ENCODE peak calls at places on chromosome 4, in six cellular contexts. M is heart left ventricle, E is colonic mucosa, N is IMR-90, D is mucosa of descending colon, B is endodermal cell. T is an unnamed sample.

GRCh38 chr4:126799971-126800722 is 832.6 kb upstream of the INTU start:
- DNase-seq in M (no peak), E (no peak), N (peak; percentile 70), D (no peak), B (no peak), T (no peak)

GRCh38 chr4:7226993-7227392 is 34.7 kb downstream of the SORCS2 start:
- DNase-seq in M (no peak), E (no peak), N (no peak), D (no peak), B (no peak), T (no peak)

GRCh38 chr4:156805696-156806095 is 165.9 kb downstream of the PDGFC start:
- DNase-seq in M (no peak), E (no peak), N (no peak), D (no peak), B (no peak), T (no peak)

GRCh38 chr4:14169460-14169859 is 541.9 kb upstream of the BOD1L1 start:
- DNase-seq in M (no peak), E (no peak), N (peak; percentile 65), D (no peak), B (no peak), T (no peak)

GRCh38 chr4:3291411-3291968 is 1.3 kb upstream of the RGS12 start:
- DNase-seq in M (no peak), E (peak; percentile 73), N (no peak), D (peak; percentile 63), B (no peak), T (no peak)

GRCh38 chr4:189299706-189300105 is 641.0 kb upstream of the FRG1 start:
- DNase-seq in M (no peak), E (no peak), N (no peak), D (no peak), B (no peak), T (no peak)

GRCh38 chr4:22514431-22514830 is 1.4 kb downstream of the ADGRA3 start:
- DNase-seq in M (no peak), E (no peak), N (peak; percentile 43), D (no peak), B (no peak), T (no peak)

GRCh38 chr4:48340276-48340904 is 939 bp upstream of the SLAIN2 start:
- DNase-seq in M (no peak), E (peak; percentile 56), N (peak; percentile 83), D (peak; percentile 58), B (peak; percentile 51), T (no peak)

GRCh38 chr4:77605210-77605902 is at the start of gene CXCL13:
- DNase-seq in M (no peak), E (no peak), N (no peak), D (no peak), B (no peak), T (no peak)

GRCh38 chr4:121736735-121737351 is 28.1 kb downstream of the SMIM43 start:
- DNase-seq in M (peak; percentile 18), E (peak; percentile 25), N (peak; percentile 70), D (peak; percentile 73), B (peak; percentile 67), T (peak; percentile 24)

GRCh38 chr4:176927664-176928063 is 134.9 kb upstream of the VEGFC start:
- DNase-seq in M (no peak), E (no peak), N (peak; percentile 94), D (no peak), B (no peak), T (no peak)

GRCh38 chr4:25938251-25939186 is 24.5 kb downstream of the SMIM20 start:
- DNase-seq in M (peak; percentile 65), E (no peak), N (peak; percentile 77), D (no peak), B (no peak), T (no peak)

GRCh38 chr4:110853242-110853641 is 230.4 kb upstream of the PITX2 start:
- DNase-seq in M (no peak), E (no peak), N (no peak), D (no peak), B (no peak), T (no peak)

GRCh38 chr4:104868533-104868932 is 278.1 kb upstream of the TET2 start:
- DNase-seq in M (no peak), E (no peak), N (no peak), D (no peak), B (no peak), T (no peak)

GRCh38 chr4:7964890-7965662 is 25.4 kb upstream of the AFAP1 start:
- DNase-seq in M (peak; percentile 48), E (no peak), N (peak; percentile 71), D (no peak), B (peak; percentile 68), T (no peak)

GRCh38 chr4:33924801-33925200 is 2319.5 kb downstream of the ARAP2 start:
- DNase-seq in M (no peak), E (no peak), N (no peak), D (no peak), B (no peak), T (no peak)

GRCh38 chr4:129092636-129093172 is 635 bp downstream of the SCLT1 start:
- DNase-seq in M (no peak), E (no peak), N (peak; percentile 28), D (no peak), B (no peak), T (no peak)

GRCh38 chr4:54446556-54446955 is 211.2 kb upstream of the KIT start:
- DNase-seq in M (no peak), E (no peak), N (no peak), D (no peak), B (no peak), T (no peak)

GRCh38 chr4:569958-570667 is 6.0 kb downstream of the TMEM271 start:
- DNase-seq in M (no peak), E (no peak), N (no peak), D (no peak), B (no peak), T (no peak)

GRCh38 chr4:140756292-140757219 is at the start of gene TBC1D9:
- DNase-seq in M (peak; percentile 89), E (peak; percentile 87), N (peak; percentile 55), D (peak; percentile 86), B (peak; percentile 97), T (no peak)

GRCh38 chr4:168585168-168586091 is 88.6 kb downstream of the PALLD start:
- DNase-seq in M (peak; percentile 80), E (peak; percentile 82), N (peak; percentile 82), D (peak; percentile 90), B (peak; percentile 93), T (no peak)

GRCh38 chr4:90187148-90187884 is 60.1 kb downstream of the CCSER1 start:
- DNase-seq in M (no peak), E (no peak), N (no peak), D (no peak), B (no peak), T (no peak)

GRCh38 chr4:173835863-173836262 is 305.8 kb upstream of the HAND2 start:
- DNase-seq in M (peak; percentile 20), E (no peak), N (peak; percentile 80), D (no peak), B (peak; percentile 60), T (no peak)

GRCh38 chr4:24646777-24647460 is 62.6 kb upstream of the DHX15 start:
- DNase-seq in M (no peak), E (no peak), N (no peak), D (no peak), B (no peak), T (no peak)

GRCh38 chr4:87235020-87235671 is 14.7 kb upstream of the KLHL8 start:
- DNase-seq in M (no peak), E (no peak), N (peak; percentile 62), D (no peak), B (no peak), T (no peak)

GRCh38 chr4:122847931-122848330 is 21.3 kb downstream of the FGF2 start:
- DNase-seq in M (no peak), E (no peak), N (no peak), D (no peak), B (no peak), T (no peak)

GRCh38 chr4:139337612-139338011 is 35.3 kb upstream of the NDUFC1 start:
- DNase-seq in M (no peak), E (no peak), N (no peak), D (no peak), B (no peak), T (no peak)

GRCh38 chr4:81237791-81238190 is 22.8 kb upstream of the PRKG2 start:
- DNase-seq in M (no peak), E (no peak), N (no peak), D (no peak), B (no peak), T (no peak)

GRCh38 chr4:5322321-5322720 is 271.0 kb downstream of the STK32B start:
- DNase-seq in M (no peak), E (no peak), N (peak; percentile 4), D (no peak), B (no peak), T (no peak)

GRCh38 chr4:125091031-125091540 is 223.7 kb upstream of the FAT4 start:
- DNase-seq in M (no peak), E (no peak), N (no peak), D (no peak), B (no peak), T (no peak)

GRCh38 chr4:61500883-61501282 is 300.8 kb downstream of the ADGRL3 start:
- DNase-seq in M (no peak), E (no peak), N (no peak), D (no peak), B (no peak), T (no peak)

DNA sequence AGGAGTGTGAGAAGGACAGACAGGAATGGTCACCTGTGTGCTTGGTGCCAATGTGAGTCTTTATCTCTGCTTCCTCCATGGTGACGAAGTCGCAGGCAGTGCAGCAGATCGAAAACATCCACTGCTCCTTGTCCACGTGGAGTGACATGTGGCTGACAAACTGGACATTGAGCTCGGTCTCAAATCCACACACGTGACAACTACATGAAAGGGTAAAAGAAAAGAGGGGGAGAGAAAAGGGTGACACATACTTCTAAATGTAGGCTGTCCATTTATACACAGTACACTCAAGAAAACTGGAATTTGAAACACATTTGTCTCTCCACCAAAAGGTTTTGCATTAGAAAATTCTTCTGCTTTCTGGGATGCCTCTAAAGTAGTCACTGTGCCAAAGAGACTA is 94.5 kb downstream of the C4orf51 start:
- DNase-seq in M (no peak), E (no peak), N (no peak), D (no peak), B (no peak), T (no peak)
- H3K36me3 ChIP-seq in M (peaks cover 26% of the 10 kb centered on the region), E (no peaks in the 10 kb centered on the region), N (peaks cover 30% of the 10 kb centered on the region), D (peaks cover 6% of the 10 kb centered on the region), B (peaks cover 68% of the 10 kb centered on the region), T (peaks cover 6% of the 10 kb centered on the region)

DNA sequence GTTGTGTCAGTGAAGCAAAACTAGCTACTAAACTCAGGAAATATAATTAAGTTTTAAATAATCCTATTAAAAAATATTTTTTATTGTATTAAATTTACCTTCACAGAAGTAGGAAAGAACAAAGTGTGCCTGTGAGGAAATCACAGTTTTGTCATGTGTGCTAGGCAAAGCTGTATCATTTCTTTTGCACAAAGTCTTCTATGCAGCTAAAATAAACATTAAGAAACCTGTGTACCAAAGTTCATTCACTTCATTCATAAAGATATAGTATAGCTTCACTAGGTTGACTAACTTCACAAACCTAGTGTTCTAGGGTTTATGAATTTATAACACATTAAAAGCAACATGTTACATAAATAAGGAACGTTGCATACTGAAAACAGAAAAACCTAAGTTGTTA is 131.0 kb downstream of the PDS5A start:
- DNase-seq in M (no peak), E (no peak), N (no peak), D (no peak), B (no peak), T (no peak)
- H3K36me3 ChIP-seq in M (peaks cover 37% of the 10 kb centered on the region), E (no peaks in the 10 kb centered on the region), N (peaks cover 18% of the 10 kb centered on the region), D (no peaks in the 10 kb centered on the region), B (peaks cover 68% of the 10 kb centered on the region), T (peaks cover 3% of the 10 kb centered on the region)

GRCh38 chr4:158304694-158305093 is 94.4 kb downstream of the TMEM144 start:
- DNase-seq in M (no peak), E (no peak), N (no peak), D (no peak), B (no peak), T (no peak)
- H3K36me3 ChIP-seq in M (no peaks in the 10 kb centered on the region), E (no peaks in the 10 kb centered on the region), N (no peaks in the 10 kb centered on the region), D (no peaks in the 10 kb centered on the region), B (no peaks in the 10 kb centered on the region), T (no peaks in the 10 kb centered on the region)

GRCh38 chr4:68319040-68319439 is 30.9 kb downstream of the YTHDC1 start:
- DNase-seq in M (no peak), E (no peak), N (no peak), D (no peak), B (no peak), T (no peak)
- H3K36me3 ChIP-seq in M (peaks cover 82% of the 10 kb centered on the region), E (peaks cover 8% of the 10 kb centered on the region), N (peaks cover 32% of the 10 kb centered on the region), D (no peaks in the 10 kb centered on the region), B (peaks cover 98% of the 10 kb centered on the region), T (peaks cover 27% of the 10 kb centered on the region)

T was measured in naive thymus-derived CD4-positive, alpha-beta T cell.